ENCODE peak calls at places on chromosomes 4 and X, in six cellular contexts. R is naive B cell; B is activated T-helper 1 cell treated with anti-CD3 and anti-CD28 coated beads, Interleukin-2, amount 50 U/mL, for 16 hours; Y is RWPE1; P is EL; N is HAP-1. I is an unnamed sample.

GRCh38 chr4:141350122-141350904 is 129.6 kb downstream of the ZNF330 start:
- DNase-seq in R (no peak), B (no peak), Y (peak), P (peak), N (no peak), I (no peak)

GRCh38 chrX:11446951-11447350 is 153.7 kb downstream of the AMELX start:
- DNase-seq in R (no peak), B (no peak), Y (no peak), P (no peak), N (no peak), I (no peak)

GRCh38 chr4:127140306-127140705 is 492.5 kb upstream of the INTU start:
- DNase-seq in R (no peak), B (no peak), Y (peak), P (peak), N (no peak), I (no peak)

GRCh38 chr4:78951862-78952472 is 12.7 kb upstream of the PAQR3 start:
- DNase-seq in R (peak), B (no peak), Y (peak), P (peak), N (peak), I (no peak)

GRCh38 chrX:118565853-118566252 is 70.2 kb downstream of the DOCK11 start:
- DNase-seq in R (no peak), B (no peak), Y (no peak), P (no peak), N (no peak), I (no peak)

GRCh38 chr4:100590308-100590707 is 72.5 kb upstream of the EMCN start:
- DNase-seq in R (no peak), B (no peak), Y (no peak), P (no peak), N (no peak), I (no peak)

GRCh38 chrX:69293776-69294601 is 128.7 kb upstream of the PJA1 start:
- DNase-seq in R (no peak), B (no peak), Y (no peak), P (no peak), N (no peak), I (no peak)

GRCh38 chr4:83581411-83582288 is 45.7 kb downstream of the GPAT3 start:
- DNase-seq in R (peak), B (no peak), Y (no peak), P (no peak), N (no peak), I (no peak)

GRCh38 chrX:124931241-124931640 is 388.4 kb upstream of the TEX13C start:
- DNase-seq in R (no peak), B (no peak), Y (no peak), P (no peak), N (no peak), I (no peak)

GRCh38 chrX:53018627-53019026 is 30.0 kb upstream of the GPR173 start:
- DNase-seq in R (no peak), B (no peak), Y (no peak), P (peak), N (no peak), I (no peak)

GRCh38 chr4:156971168-156971601 is 414 bp downstream of the PDGFC start:
- DNase-seq in R (no peak), B (no peak), Y (peak), P (no peak), N (peak), I (peak)

GRCh38 chr4:2168469-2169319 is 73.2 kb downstream of the HAUS3 start:
- DNase-seq in R (no peak), B (no peak), Y (no peak), P (no peak), N (no peak), I (no peak)

GRCh38 chr4:110424144-110424543 is 51.8 kb upstream of the ENPEP start:
- DNase-seq in R (no peak), B (no peak), Y (no peak), P (no peak), N (no peak), I (no peak)

GRCh38 chr4:25535278-25535677 is 120.4 kb upstream of the SLC34A2 start:
- DNase-seq in R (no peak), B (no peak), Y (no peak), P (no peak), N (no peak), I (peak)